ENCODE peak calls at places on chromosomes 6 and 20, in ten cellular contexts. B is left ventricle myocardium inferior; X is stimulated activated CD4-positive, alpha-beta T cell treated with anti-CD3 and anti-CD28 coated beads, Interleukin-15, amount 100 ng/mL, for 1 hour; N is HCT116; S is AG09319; F is stomach; K is SIG-M5; P is progenitor cell of endocrine pancreas; Z is putamen; M is stromal cell of bone marrow. D is an unnamed sample.

GRCh38 chr20:49578436-49578835 is 10.5 kb upstream of the PTGIS start:
- DNase-seq in B (no peak), X (no peak), N (no peak), S (no peak), F (no peak), K (no peak), P (no peak), Z (no peak), M (no peak), D (no peak)

GRCh38 chr6:24901698-24902328 is 33.9 kb downstream of the RIPOR2 start:
- DNase-seq in B (no peak), X (no peak), N (no peak), S (no peak), F (no peak), K (no peak), P (no peak), Z (no peak), M (no peak), D (no peak)

GRCh38 chr20:36277546-36277945 is 28.6 kb upstream of the DLGAP4 start:
- DNase-seq in B (no peak), X (no peak), N (no peak), S (no peak), F (no peak), K (no peak), P (no peak), Z (no peak), M (no peak), D (no peak)

GRCh38 chr6:113464959-113465358 is 392.2 kb upstream of the MARCKS start:
- DNase-seq in B (no peak), X (no peak), N (peak), S (no peak), F (no peak), K (peak), P (no peak), Z (no peak), M (peak), D (peak)

GRCh38 chr6:150764638-150765456 is 100.7 kb upstream of the MTHFD1L start:
- DNase-seq in B (no peak), X (no peak), N (no peak), S (no peak), F (no peak), K (no peak), P (no peak), Z (no peak), M (no peak), D (no peak)

GRCh38 chr6:139970591-139970991 is 596.1 kb upstream of the CITED2 start:
- DNase-seq in B (no peak), X (no peak), N (no peak), S (no peak), F (no peak), K (no peak), P (no peak), Z (no peak), M (peak), D (no peak)

GRCh38 chr6:165186041-165186440 is 123.4 kb downstream of the C6orf118 start:
- DNase-seq in B (no peak), X (no peak), N (no peak), S (no peak), F (no peak), K (no peak), P (no peak), Z (no peak), M (peak), D (no peak)

GRCh38 chr6:83862776-83863471 is 3.4 kb downstream of the CYB5R4 start:
- DNase-seq in B (no peak), X (no peak), N (no peak), S (no peak), F (no peak), K (no peak), P (no peak), Z (no peak), M (no peak), D (no peak)

GRCh38 chr6:17725083-17725482 is 18.4 kb upstream of the NUP153 start:
- DNase-seq in B (peak), X (no peak), N (no peak), S (no peak), F (no peak), K (no peak), P (no peak), Z (no peak), M (no peak), D (no peak)

GRCh38 chr6:135586844-135587243 is 89.3 kb upstream of the AHI1 start:
- DNase-seq in B (no peak), X (no peak), N (no peak), S (no peak), F (no peak), K (no peak), P (no peak), Z (no peak), M (no peak), D (no peak)

GRCh38 chr20:46931699-46932098 is 37.1 kb downstream of the EYA2 start:
- DNase-seq in B (no peak), X (no peak), N (no peak), S (peak), F (no peak), K (no peak), P (no peak), Z (no peak), M (peak), D (no peak)

GRCh38 chr6:11172501-11173337 is 59.7 kb downstream of the NEDD9 start:
- DNase-seq in B (peak), X (peak), N (peak), S (no peak), F (peak), K (no peak), P (peak), Z (no peak), M (no peak), D (peak)

GRCh38 chr20:10843161-10843711 is 169.4 kb upstream of the JAG1 start:
- DNase-seq in B (no peak), X (no peak), N (no peak), S (no peak), F (no peak), K (no peak), P (no peak), Z (no peak), M (peak), D (no peak)

GRCh38 chr6:90463359-90463758 is 123.5 kb downstream of the MAP3K7 start:
- DNase-seq in B (no peak), X (no peak), N (no peak), S (no peak), F (no peak), K (no peak), P (no peak), Z (no peak), M (no peak), D (no peak)

GRCh38 chr20:10731190-10731955 is 57.6 kb upstream of the JAG1 start:
- DNase-seq in B (no peak), X (no peak), N (no peak), S (no peak), F (no peak), K (no peak), P (no peak), Z (no peak), M (no peak), D (no peak)